ENCODE peak calls at places on chromosomes 16 and 17, in eight cellular contexts. V is mammary epithelial cell; W is neuronal stem cell; G is fibroblast of pulmonary artery; D is effector memory CD4-positive, alpha-beta T cell; X is HFF-Myc; K is ovary; Q is body of pancreas. T is an unnamed sample.

GRCh38 chr17:71338396-71338795 is 782.4 kb upstream of the SOX9 start:
- DNase-seq in X (peak; percentile 45), V (peak; percentile 70), W (no peak), Q (no peak), D (no peak), K (no peak), G (peak; percentile 36), T (peak; percentile 13)

GRCh38 chr16:64406661-64407267 is 715.1 kb downstream of the CDH11 start:
- DNase-seq in D (no peak), G (no peak), K (no peak), X (no peak), W (no peak), Q (no peak), V (no peak), T (no peak)

GRCh38 chr16:19223235-19223847 is 55.3 kb downstream of the SYT17 start:
- DNase-seq in V (peak; percentile 16), G (peak; percentile 1), X (peak; percentile 4), D (no peak), K (no peak), Q (peak; percentile 24), W (peak; percentile 47), T (peak; percentile 77)

GRCh38 chr16:24879684-24880083 is 33.9 kb downstream of the SLC5A11 start:
- DNase-seq in G (no peak), D (no peak), K (no peak), V (no peak), X (no peak), Q (no peak), W (no peak), T (no peak)

GRCh38 chr17:21213491-21214014 is 408 bp downstream of the TMEM11 start:
- DNase-seq in D (no peak), G (peak; percentile 27), V (no peak), W (no peak), K (no peak), Q (peak; percentile 43), X (no peak), T (no peak)

GRCh38 chr17:82836823-82837357 is 2.9 kb downstream of the ZNF750 start:
- DNase-seq in X (no peak), V (no peak), Q (no peak), D (no peak), W (no peak), K (no peak), G (no peak), T (no peak)

GRCh38 chr16:49556252-49557069 is 182.9 kb downstream of the C16orf78 start:
- DNase-seq in X (no peak), V (no peak), K (no peak), D (no peak), Q (no peak), W (peak; percentile 56), G (peak; percentile 63), T (peak; percentile 28)

GRCh38 chr17:61416540-61417363 is 17.1 kb downstream of the TBX2 start:
- DNase-seq in X (peak; percentile 77), D (peak; percentile 40), V (peak; percentile 50), K (peak; percentile 82), G (peak; percentile 87), Q (peak; percentile 82), W (peak; percentile 93), T (peak; percentile 94)

GRCh38 chr16:2528161-2529060 is 2.8 kb downstream of the CEMP1 start:
- DNase-seq in V (no peak), K (no peak), G (no peak), D (no peak), Q (no peak), W (no peak), X (no peak), T (no peak)

GRCh38 chr16:29975811-29976511 is 2.3 kb downstream of the TAOK2 start:
- DNase-seq in Q (no peak), D (no peak), G (peak; percentile 21), W (no peak), X (no peak), K (no peak), V (no peak), T (peak; percentile 1)

GRCh38 chr17:35052240-35052608 is 11.3 kb downstream of the RFFL start:
- DNase-seq in K (no peak), X (no peak), V (peak; percentile 63), W (no peak), Q (no peak), D (no peak), G (no peak), T (no peak)

GRCh38 chr16:4034963-4035362 is 81.3 kb downstream of the ADCY9 start:
- DNase-seq in D (no peak), G (no peak), X (no peak), Q (no peak), K (no peak), W (no peak), V (no peak), T (no peak)

GRCh38 chr17:28446716-28447395 is 26.6 kb upstream of the SLC13A2 start:
- DNase-seq in Q (no peak), X (no peak), K (no peak), G (no peak), D (no peak), V (peak; percentile 88), W (no peak), T (peak; percentile 45)

GRCh38 chr17:17749921-17750320 is 68.7 kb downstream of the RAI1 start:
- DNase-seq in K (peak; percentile 53), G (peak; percentile 57), Q (peak; percentile 66), D (peak; percentile 34), V (peak; percentile 57), W (peak; percentile 76), X (peak; percentile 59), T (peak; percentile 42)
- H3K4me3 ChIP-seq in K (no peak overlapping the region), G (no peak overlapping the region), Q (no peak overlapping the region), D (no peak overlapping the region), V (no peak overlapping the region), W (no peak overlapping the region), X (no peak overlapping the region), T (no peak overlapping the region)

GRCh38 chr16:398551-399277 is 1.7 kb downstream of the NME4 start:
- DNase-seq in D (no peak), G (no peak), V (no peak), W (no peak), K (no peak), Q (no peak), X (no peak), T (no peak)

GRCh38 chr16:400061-400540 is 1.6 kb upstream of the DECR2 start:
- DNase-seq in K (no peak), G (no peak), Q (no peak), V (no peak), D (no peak), W (no peak), X (no peak), T (no peak)

GRCh38 chr16:404971-405486 is 3.3 kb downstream of the DECR2 start:
- DNase-seq in Q (no peak), W (no peak), K (no peak), X (no peak), D (no peak), V (no peak), G (no peak), T (no peak)

GRCh38 chr16:399278-400019 is 2.2 kb upstream of the DECR2 start:
- DNase-seq in Q (no peak), D (no peak), K (no peak), X (no peak), V (no peak), G (no peak), W (no peak), T (no peak)

GRCh38 chr16:401468-402348 is at the start of gene DECR2:
- DNase-seq in Q (peak; percentile 96), W (peak; percentile 93), G (peak; percentile 92), K (peak; percentile 98), D (peak; percentile 97), V (peak; percentile 79), X (peak; percentile 46), T (peak; percentile 80)
- H3K4me3 ChIP-seq in Q (peak within 1 kb of the TSS; percentile 54), W (peak within 1 kb of the TSS; percentile 75), G (peak within 1 kb of the TSS; percentile 83), K (peak within 1 kb of the TSS; percentile 81), D (peak within 1 kb of the TSS; percentile 81), V (peak within 1 kb of the TSS; percentile 77), X (peak within 1 kb of the TSS; percentile 62), T (peak within 1 kb of the TSS; percentile 74)

DNA sequence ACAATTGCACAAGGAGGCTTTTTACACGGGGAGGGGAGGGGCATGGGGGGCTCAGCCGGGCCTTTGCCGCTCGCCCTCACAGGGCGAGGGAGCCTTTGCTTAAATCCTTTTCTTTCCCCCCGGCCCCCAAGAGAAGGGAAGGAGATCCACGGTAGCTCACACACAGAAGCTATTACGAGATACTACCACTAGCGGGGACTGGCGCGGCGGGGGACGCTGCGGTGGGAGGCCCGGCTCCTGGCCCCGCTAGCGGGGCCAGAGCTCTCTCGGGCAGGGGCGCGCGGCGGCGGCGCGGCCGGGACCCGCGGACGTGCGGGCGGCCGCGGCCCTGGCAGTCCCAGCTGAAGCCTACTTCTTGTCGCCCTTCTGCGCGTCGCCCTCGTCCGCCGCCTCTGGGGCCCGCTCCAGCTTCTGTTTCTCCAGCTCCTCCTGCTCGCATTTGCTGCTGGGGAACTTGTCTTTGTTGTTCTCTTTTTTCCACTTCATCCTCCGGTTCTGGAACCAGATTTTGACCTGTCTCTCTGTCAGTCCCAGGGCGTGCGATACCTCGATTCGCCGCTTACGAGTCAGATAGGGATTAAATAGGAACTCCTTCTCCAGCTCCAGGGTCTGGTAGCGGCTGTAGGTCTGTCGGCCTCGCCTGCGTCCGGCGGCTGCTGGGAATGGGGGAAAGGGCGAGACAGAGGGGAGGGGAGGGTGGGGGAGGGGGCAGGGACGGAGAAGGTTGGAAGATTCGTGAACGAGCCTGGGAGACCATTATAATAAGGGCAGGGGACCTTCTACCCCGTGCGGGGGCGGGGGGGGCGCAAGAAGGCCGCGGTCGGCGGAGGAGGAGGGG is 2.0 kb downstream of the HOXB8 start:
- DNase-seq in K (no peak), W (no peak), G (peak; percentile 25), D (peak; percentile 44), Q (no peak), X (no peak), V (peak; percentile 34), T (no peak)
- H3K4me3 ChIP-seq in K (peak overlapping the region; percentile 17), W (no peak overlapping the region), G (no peak overlapping the region), D (peak overlapping the region; percentile 44), Q (no peak overlapping the region), X (no peak overlapping the region), V (peak overlapping the region; percentile 24), T (no peak overlapping the region)

GRCh38 chr16:55015181-55015913 is 84.7 kb downstream of the IRX5 start:
- DNase-seq in G (no peak), Q (no peak), X (no peak), W (no peak), D (no peak), K (no peak), V (no peak), T (no peak)
- H3K4me3 ChIP-seq in G (no peak overlapping the region), Q (no peak overlapping the region), X (no peak overlapping the region), W (no peak overlapping the region), D (no peak overlapping the region), K (no peak overlapping the region), V (no peak overlapping the region), T (no peak overlapping the region)

T was measured in PC-3.